ENCODE peak calls at places on chromosomes 5 and 9, in five cellular contexts. A is T-helper 9 cell; M is CD4-positive, alpha-beta memory T cell; O is ecto neural progenitor cell; Q is activated T-helper 1 cell treated with Interleukin-2 at 50 U/mL for 16 hours. U is an unnamed sample.

GRCh38 chr5:148882332-148882731 is 55.9 kb downstream of the ADRB2 start:
- DNase-seq in Q (no peak), A (no peak), M (no peak), O (no peak), U (no peak)

GRCh38 chr5:111615054-111615453 is 102.7 kb upstream of the STARD4 start:
- DNase-seq in Q (no peak), O (no peak), A (no peak), M (no peak), U (no peak)

GRCh38 chr5:80782626-80783025 is 127.8 kb upstream of the DHFR start:
- DNase-seq in Q (no peak), M (no peak), A (no peak), O (no peak), U (no peak)

GRCh38 chr5:171444582-171444981 is 25.1 kb downstream of the FGF18 start:
- DNase-seq in M (no peak), A (no peak), O (no peak), Q (no peak), U (no peak)

GRCh38 chr9:96868709-96869108 is 14.4 kb upstream of the ZNF782 start:
- DNase-seq in A (no peak), M (no peak), Q (no peak), O (no peak), U (no peak)

GRCh38 chr9:132423503-132423902 is 13.5 kb downstream of the CFAP77 start:
- DNase-seq in M (no peak), A (no peak), O (no peak), Q (no peak), U (no peak)

GRCh38 chr5:142747034-142747433 is 23.1 kb upstream of the ARHGAP26 start:
- DNase-seq in A (no peak), O (no peak), M (no peak), Q (no peak), U (no peak)

GRCh38 chr9:91177661-91178280 is 183.9 kb downstream of the AUH start:
- DNase-seq in O (no peak), Q (no peak), A (no peak), M (no peak), U (no peak)

GRCh38 chr9:105355810-105356209 is 92.0 kb upstream of the FSD1L start:
- DNase-seq in M (peak; percentile 12), A (no peak), O (no peak), Q (no peak), U (no peak)

GRCh38 chr9:2055203-2055658 is 40.1 kb downstream of the SMARCA2 start:
- DNase-seq in O (no peak), Q (no peak), A (no peak), M (no peak), U (no peak)

GRCh38 chr5:53430618-53431252 is 49.7 kb upstream of the FST start:
- DNase-seq in O (no peak), M (no peak), Q (no peak), A (no peak), U (no peak)

GRCh38 chr5:142924135-142924883 is 154.1 kb downstream of the ARHGAP26 start:
- DNase-seq in O (no peak), Q (no peak), A (no peak), M (no peak), U (no peak)

GRCh38 chr5:141708016-141708415 is 26.0 kb upstream of the ARAP3 start:
- DNase-seq in M (no peak), O (no peak), Q (no peak), A (no peak), U (no peak)

GRCh38 chr9:36150529-36151305 is 14.2 kb downstream of the GLIPR2 start:
- DNase-seq in A (no peak), O (no peak), Q (no peak), M (no peak), U (no peak)

GRCh38 chr5:135569755-135570452 is 8.9 kb downstream of the CXCL14 start:
- DNase-seq in Q (no peak), M (no peak), A (no peak), O (peak; percentile 74), U (no peak)

GRCh38 chr9:104900871-104901270 is 27.1 kb downstream of the ABCA1 start:
- DNase-seq in O (no peak), M (no peak), Q (no peak), A (no peak), U (no peak)

GRCh38 chr5:9483779-9484178 is 62.1 kb downstream of the SEMA5A start:
- DNase-seq in O (no peak), M (no peak), Q (no peak), A (no peak), U (no peak)

GRCh38 chr9:128916204-128916603 is 4.6 kb upstream of the PHYHD1 start:
- DNase-seq in A (no peak), Q (no peak), O (peak; percentile 41), M (no peak), U (no peak)

GRCh38 chr9:114434878-114435311 is 47.1 kb upstream of the AKNA start:
- DNase-seq in M (no peak), A (no peak), Q (no peak), O (no peak), U (no peak)

GRCh38 chr5:80318212-80318611 is 1.6 kb upstream of the SPZ1 start:
- DNase-seq in A (no peak), Q (no peak), M (no peak), O (no peak), U (no peak)

GRCh38 chr9:33080534-33080933 is 4.1 kb upstream of the SMU1 start:
- DNase-seq in M (no peak), O (no peak), A (no peak), Q (no peak), U (no peak)

GRCh38 chr9:120345379-120345778 is 234.6 kb downstream of the CDK5RAP2 start:
- DNase-seq in O (no peak), Q (no peak), A (no peak), M (no peak), U (no peak)

GRCh38 chr9:129125478-129125877 is 14.3 kb downstream of the PTPA start:
- DNase-seq in Q (no peak), M (no peak), O (no peak), A (no peak), U (no peak)

GRCh38 chr5:132928008-132928407 is 35.4 kb downstream of the AFF4 start:
- DNase-seq in M (no peak), A (no peak), O (no peak), Q (no peak), U (no peak)

GRCh38 chr9:36781532-36781931 is 208.8 kb downstream of the MELK start:
- DNase-seq in O (no peak), Q (no peak), M (no peak), A (no peak), U (no peak)

GRCh38 chr9:132768932-132769894 is 98.9 kb downstream of the GTF3C4 start:
- DNase-seq in A (peak; percentile 53), Q (peak; percentile 40), O (peak; percentile 83), M (peak; percentile 57), U (peak; percentile 54)

GRCh38 chr5:1300581-1301083 is 5.8 kb upstream of the TERT start:
- DNase-seq in O (peak; percentile 16), A (no peak), M (no peak), Q (no peak), U (no peak)

GRCh38 chr9:131167146-131167692 is 41.8 kb downstream of the NUP214 start:
- DNase-seq in O (no peak), Q (no peak), M (no peak), A (no peak), U (no peak)